ENCODE peak calls at places on chromosomes 5 and 9, in seven cellular contexts. O is occipital lobe, G is AG10803, S is SIG-M5, V is ELF-1, C is SK-N-SH, U is OCI-LY7. A is an unnamed sample.
A peak's percentile ranks its signal among the peaks of the same experiment; 100 is the strongest.

GRCh38 chr5:34622046-34622435 is 34.1 kb upstream of the RAI14 start:
- DNase-seq in G (peak; percentile 86), C (no peak), S (no peak), O (no peak), U (no peak), V (no peak), A (peak; percentile 40)

GRCh38 chr9:137575725-137576411 is 2.9 kb downstream of the DPH7 start:
- DNase-seq in V (no peak), U (peak; percentile 80), S (no peak), C (no peak), G (no peak), O (no peak), A (no peak)

GRCh38 chr5:82597437-82597836 is 319.3 kb upstream of the RPS23 start:
- DNase-seq in O (no peak), G (no peak), C (no peak), S (no peak), U (no peak), V (peak; percentile 23), A (no peak)

GRCh38 chr5:157729858-157730257 is 1.4 kb upstream of the THG1L start:
- DNase-seq in V (no peak), O (no peak), U (peak; percentile 90), S (no peak), C (no peak), G (no peak), A (no peak)

GRCh38 chr5:62506659-62507460 is 71.8 kb upstream of the LRRC70 start:
- DNase-seq in V (no peak), S (no peak), G (no peak), C (no peak), U (peak; percentile 16), O (no peak), A (no peak)

GRCh38 chr9:86321373-86321772 is 32.8 kb downstream of the TUT7 start:
- DNase-seq in G (peak; percentile 99), O (no peak), C (no peak), V (no peak), U (no peak), S (no peak), A (peak; percentile 93)

GRCh38 chr9:9504869-9505268 is 1107.9 kb downstream of the PTPRD start:
- DNase-seq in O (no peak), G (no peak), S (no peak), U (no peak), C (no peak), V (no peak), A (no peak)

GRCh38 chr9:4324513-4324912 is 24.6 kb upstream of the GLIS3 start:
- DNase-seq in O (no peak), S (no peak), U (no peak), V (no peak), G (peak; percentile 84), C (no peak), A (peak; percentile 84)

GRCh38 chr5:151678713-151679112 is 8.0 kb downstream of the SPARC start:
- DNase-seq in U (no peak), O (no peak), V (no peak), C (no peak), G (no peak), S (no peak), A (no peak)

A was measured in M059J.